ENCODE peak calls at places on chromosomes 4 and X, in four cellular contexts. F is GM10248, G is endodermal cell, K is cerebellum. Y is an unnamed sample.
A peak's percentile ranks its signal among the peaks of the same experiment; 100 is the strongest.

GRCh38 chr4:48752726-48753125 is 27.4 kb downstream of the FRYL start:
- DNase-seq in K (no peak), F (no peak), G (no peak), Y (no peak)

GRCh38 chr4:183441276-183441675 is 3.2 kb upstream of the CDKN2AIP start:
- DNase-seq in G (no peak), K (no peak), F (no peak), Y (no peak)

GRCh38 chr4:3452376-3452775 is 10.6 kb downstream of the HGFAC start:
- DNase-seq in F (no peak), K (no peak), G (peak; percentile 81), Y (no peak)

GRCh38 chr4:185535818-185536729 is 767 bp upstream of the PDLIM3 start:
- DNase-seq in F (no peak), G (no peak), K (peak; percentile 9), Y (no peak)

GRCh38 chr4:5683566-5683965 is 24.8 kb downstream of the EVC2 start:
- DNase-seq in G (no peak), F (no peak), K (no peak), Y (no peak)

GRCh38 chr4:125042031-125042430 is 272.7 kb upstream of the FAT4 start:
- DNase-seq in K (no peak), F (no peak), G (no peak), Y (no peak)

GRCh38 chr4:156230151-156230550 is 276.5 kb upstream of the CTSO start:
- DNase-seq in K (no peak), F (no peak), G (no peak), Y (no peak)

GRCh38 chr4:42050850-42051249 is 60.5 kb downstream of the SLC30A9 start:
- DNase-seq in F (no peak), G (no peak), K (no peak), Y (no peak)

GRCh38 chrX:151806967-151807540 is 72.5 kb downstream of the CNGA2 start:
- DNase-seq in G (no peak), K (no peak), F (no peak), Y (no peak)

GRCh38 chrX:64894454-64895038 is 81.7 kb downstream of the ZC4H2 start:
- DNase-seq in G (peak; percentile 84), F (peak; percentile 23), K (no peak), Y (no peak)

GRCh38 chrX:8803326-8803725 is 2.1 kb upstream of the FAM9A start:
- DNase-seq in K (no peak), F (no peak), G (no peak), Y (no peak)

GRCh38 chr4:47494124-47494430 is 9.0 kb downstream of the ATP10D start:
- DNase-seq in K (no peak), G (no peak), F (no peak), Y (no peak)

GRCh38 chrX:45758319-45758718 is 557.6 kb upstream of the DIPK2B start:
- DNase-seq in F (no peak), K (no peak), G (no peak), Y (no peak)

GRCh38 chr4:39020130-39020529 is 12.1 kb downstream of the TMEM156 start:
- DNase-seq in G (no peak), K (no peak), F (no peak), Y (no peak)

GRCh38 chrX:331145-331771 is 12.7 kb upstream of the GTPBP6 start:
- DNase-seq in K (no peak), G (peak; percentile 79), F (no peak), Y (no peak)

GRCh38 chr4:120857312-120857711 is 65.2 kb downstream of the PRDM5 start:
- DNase-seq in K (no peak), F (no peak), G (no peak), Y (no peak)

GRCh38 chrX:129842510-129843208 is 1.0 kb downstream of the ZDHHC9 start:
- DNase-seq in K (no peak), F (no peak), G (peak; percentile 69), Y (no peak)

GRCh38 chrX:39969826-39970569 is 127.8 kb downstream of the BCOR start:
- DNase-seq in G (no peak), K (no peak), F (no peak), Y (no peak)

GRCh38 chrX:13506574-13506973 is 62.8 kb upstream of the EGFL6 start:
- DNase-seq in G (peak; percentile 73), F (peak; percentile 59), K (peak; percentile 19), Y (peak; percentile 6)

GRCh38 chr4:155679343-155679742 is 12.7 kb downstream of the GUCY1A1 start:
- DNase-seq in F (no peak), K (no peak), G (no peak), Y (peak; percentile 31)

GRCh38 chr4:175614880-175615279 is 197.2 kb downstream of the GPM6A start:
- DNase-seq in G (no peak), K (no peak), F (no peak), Y (peak; percentile 11)

GRCh38 chr4:120506536-120506935 is 416.0 kb downstream of the PRDM5 start:
- DNase-seq in F (no peak), G (no peak), K (no peak), Y (no peak)

GRCh38 chr4:181909368-181909767 is 333.8 kb upstream of the TENM3 start:
- DNase-seq in G (peak; percentile 76), F (no peak), K (no peak), Y (no peak)

GRCh38 chrX:71534773-71535544 is 2.1 kb downstream of the OGT start:
- DNase-seq in K (no peak), F (no peak), G (no peak), Y (no peak)

Y was measured in NCI-H446 treated with DMSO at 0.1 percent for 48 hours.